ENCODE peak calls at places on chromosomes 16 and 17, in eight cellular contexts. One of them, this sample, is unnamed.
A peak's percentile ranks its signal among the peaks of the same experiment; 100 is the strongest.

GRCh38 chr17:40794466-40794865 is 5.3 kb downstream of the KRT28 start:
- DNase-seq in GM23248: no peak
- DNase-seq in cardiac muscle cell: no peak
- DNase-seq in GM03348: no peak
- DNase-seq in NCI-H1930: no peak
- DNase-seq in A673: no peak
- DNase-seq in Right ventricle myocardium superior: no peak
- DNase-seq in AG10803: no peak
- DNase-seq in this sample: no peak

GRCh38 chr17:70109497-70109896 is 34.5 kb downstream of the KCNJ16 start:
- DNase-seq in GM23248: peak; percentile 3
- DNase-seq in cardiac muscle cell: no peak
- DNase-seq in GM03348: no peak
- DNase-seq in NCI-H1930: no peak
- DNase-seq in A673: no peak
- DNase-seq in Right ventricle myocardium superior: no peak
- DNase-seq in AG10803: no peak
- DNase-seq in this sample: no peak

GRCh38 chr17:66855204-66855603 is 20.3 kb downstream of the CACNG5 start:
- DNase-seq in GM23248: no peak
- DNase-seq in cardiac muscle cell: no peak
- DNase-seq in GM03348: no peak
- DNase-seq in NCI-H1930: no peak
- DNase-seq in A673: no peak
- DNase-seq in Right ventricle myocardium superior: no peak
- DNase-seq in AG10803: no peak
- DNase-seq in this sample: peak; percentile 21

GRCh38 chr17:3773511-3773910 is 27.5 kb downstream of the ITGAE start:
- DNase-seq in GM23248: peak; percentile 73
- DNase-seq in cardiac muscle cell: no peak
- DNase-seq in GM03348: peak; percentile 63
- DNase-seq in NCI-H1930: no peak
- DNase-seq in A673: no peak
- DNase-seq in Right ventricle myocardium superior: no peak
- DNase-seq in AG10803: peak; percentile 42
- DNase-seq in this sample: no peak

GRCh38 chr17:39711851-39712250 is 12.0 kb downstream of the ERBB2 start:
- DNase-seq in GM23248: no peak
- DNase-seq in cardiac muscle cell: no peak
- DNase-seq in GM03348: no peak
- DNase-seq in NCI-H1930: no peak
- DNase-seq in A673: no peak
- DNase-seq in Right ventricle myocardium superior: no peak
- DNase-seq in AG10803: no peak
- DNase-seq in this sample: no peak

GRCh38 chr16:69930117-69930776 is 20.9 kb upstream of the CLEC18A start:
- DNase-seq in GM23248: peak; percentile 82
- DNase-seq in cardiac muscle cell: peak; percentile 84
- DNase-seq in GM03348: peak; percentile 86
- DNase-seq in NCI-H1930: peak; percentile 1
- DNase-seq in A673: peak; percentile 78
- DNase-seq in Right ventricle myocardium superior: peak; percentile 65
- DNase-seq in AG10803: peak; percentile 59
- DNase-seq in this sample: peak; percentile 87

GRCh38 chr17:1473170-1473569 is 17.1 kb upstream of the CRK start:
- DNase-seq in GM23248: no peak
- DNase-seq in cardiac muscle cell: no peak
- DNase-seq in GM03348: no peak
- DNase-seq in NCI-H1930: no peak
- DNase-seq in A673: peak; percentile 33
- DNase-seq in Right ventricle myocardium superior: no peak
- DNase-seq in AG10803: no peak
- DNase-seq in this sample: no peak

GRCh38 chr16:53098526-53099317 is 43.9 kb downstream of the CHD9 start:
- DNase-seq in GM23248: peak; percentile 91
- DNase-seq in cardiac muscle cell: peak; percentile 22
- DNase-seq in GM03348: peak; percentile 85
- DNase-seq in NCI-H1930: no peak
- DNase-seq in A673: peak; percentile 90
- DNase-seq in Right ventricle myocardium superior: peak; percentile 92
- DNase-seq in AG10803: peak; percentile 92
- DNase-seq in this sample: peak; percentile 85

GRCh38 chr17:36752096-36752888 is 150.9 kb downstream of the MRM1 start:
- DNase-seq in GM23248: no peak
- DNase-seq in cardiac muscle cell: no peak
- DNase-seq in GM03348: no peak
- DNase-seq in NCI-H1930: no peak
- DNase-seq in A673: no peak
- DNase-seq in Right ventricle myocardium superior: no peak
- DNase-seq in AG10803: no peak
- DNase-seq in this sample: no peak

GRCh38 chr17:56810286-56810781 is 23.4 kb downstream of the C17orf67 start:
- DNase-seq in GM23248: no peak
- DNase-seq in cardiac muscle cell: no peak
- DNase-seq in GM03348: no peak
- DNase-seq in NCI-H1930: no peak
- DNase-seq in A673: no peak
- DNase-seq in Right ventricle myocardium superior: no peak
- DNase-seq in AG10803: no peak
- DNase-seq in this sample: no peak

GRCh38 chr17:48636177-48637018 is 10.2 kb upstream of the HOXB9 start:
- DNase-seq in GM23248: peak; percentile 83
- DNase-seq in cardiac muscle cell: peak; percentile 93
- DNase-seq in GM03348: peak; percentile 90
- DNase-seq in NCI-H1930: peak; percentile 75
- DNase-seq in A673: peak; percentile 93
- DNase-seq in Right ventricle myocardium superior: peak; percentile 76
- DNase-seq in AG10803: peak; percentile 78
- DNase-seq in this sample: peak; percentile 77

GRCh38 chr17:1188812-1189211 is 9.0 kb upstream of the ABR start:
- DNase-seq in GM23248: peak; percentile 87
- DNase-seq in cardiac muscle cell: no peak
- DNase-seq in GM03348: peak; percentile 69
- DNase-seq in NCI-H1930: no peak
- DNase-seq in A673: no peak
- DNase-seq in Right ventricle myocardium superior: peak; percentile 92
- DNase-seq in AG10803: peak; percentile 76
- DNase-seq in this sample: peak; percentile 50

GRCh38 chr17:81090361-81091133 is 55.6 kb downstream of the BAIAP2 start:
- DNase-seq in GM23248: peak; percentile 63
- DNase-seq in cardiac muscle cell: no peak
- DNase-seq in GM03348: peak; percentile 73
- DNase-seq in NCI-H1930: no peak
- DNase-seq in A673: peak; percentile 82
- DNase-seq in Right ventricle myocardium superior: peak; percentile 85
- DNase-seq in AG10803: peak; percentile 57
- DNase-seq in this sample: peak; percentile 35

This sample was measured in trophoblast cell.